ENCODE peak calls at places on chromosome 18, in eight cellular contexts. J is NCI-H2081; L is stimulated activated effector memory CD8-positive, alpha-beta T cell treated with anti-CD3 and anti-CD28 coated beads, Interleukin-12 subunit alpha, Interleukin-12 subunit beta, amount 100 ng/mL, for 72 hours; Q is stimulated activated CD4-positive, alpha-beta T cell treated with anti-CD3 and anti-CD28 coated beads, Interleukin-15, amount 100 ng/mL, for 24 hours; E is posterior cingulate gyrus; O is NCI-H774; K is pons; N is EL. D is an unnamed sample.

GRCh38 chr18:79896746-79897145 is 54.7 kb downstream of the SLC66A2 start:
- DNase-seq in O (no peak), N (no peak), E (no peak), Q (no peak), J (no peak), L (no peak), K (no peak), D (no peak)

GRCh38 chr18:58359226-58360019 is 269.5 kb downstream of the ALPK2 start:
- DNase-seq in O (no peak), N (peak; percentile 63), L (no peak), Q (no peak), K (no peak), J (no peak), E (no peak), D (no peak)

GRCh38 chr18:30927042-30927441 is 115.5 kb downstream of the DSC3 start:
- DNase-seq in J (no peak), O (no peak), L (no peak), E (no peak), Q (no peak), N (no peak), K (no peak), D (no peak)

GRCh38 chr18:63544017-63544416 is 1.8 kb downstream of the SERPINB12 start:
- DNase-seq in K (no peak), J (no peak), O (no peak), L (no peak), Q (no peak), E (no peak), N (no peak), D (no peak)

GRCh38 chr18:36203360-36203895 is 16.1 kb downstream of the MOCOS start:
- DNase-seq in L (peak; percentile 32), O (no peak), K (no peak), E (no peak), N (no peak), J (no peak), Q (no peak), D (no peak)

GRCh38 chr18:3067213-3068118 is 54.5 kb upstream of the LPIN2 start:
- DNase-seq in L (no peak), K (no peak), N (no peak), Q (no peak), O (no peak), J (no peak), E (no peak), D (no peak)

GRCh38 chr18:76425299-76426101 is 69.5 kb downstream of the ZNF516 start:
- DNase-seq in K (no peak), O (no peak), E (no peak), N (peak; percentile 18), Q (no peak), J (no peak), L (no peak), D (no peak)

GRCh38 chr18:80086281-80086680 is 22.8 kb upstream of the ADNP2 start:
- DNase-seq in L (no peak), N (peak; percentile 24), E (no peak), O (no peak), K (no peak), Q (no peak), J (no peak), D (no peak)

GRCh38 chr18:73683618-73684238 is 463.9 kb downstream of the FBXO15 start:
- DNase-seq in J (no peak), N (peak; percentile 12), L (no peak), K (no peak), O (no peak), E (no peak), Q (no peak), D (no peak)

GRCh38 chr18:79574938-79575525 is 104.6 kb upstream of the CTDP1 start:
- DNase-seq in J (no peak), L (no peak), K (no peak), E (no peak), Q (no peak), O (no peak), N (no peak), D (no peak)

GRCh38 chr18:36772339-36772738 is 56.5 kb downstream of the TPGS2 start:
- DNase-seq in E (no peak), L (no peak), O (no peak), Q (no peak), K (no peak), J (peak; percentile 21), N (peak; percentile 44), D (no peak)

GRCh38 chr18:68448736-68449135 is 266.2 kb downstream of the TMX3 start:
- DNase-seq in Q (no peak), N (peak; percentile 84), O (no peak), J (no peak), L (no peak), K (no peak), E (no peak), D (no peak)

GRCh38 chr18:21441670-21442069 is 158.8 kb downstream of the ESCO1 start:
- DNase-seq in O (no peak), J (no peak), N (no peak), E (no peak), L (no peak), K (no peak), Q (no peak), D (no peak)

GRCh38 chr18:10842821-10843220 is 306.5 kb downstream of the PIEZO2 start:
- DNase-seq in Q (no peak), N (no peak), K (no peak), E (no peak), J (no peak), O (no peak), L (no peak), D (no peak)

GRCh38 chr18:68623342-68623741 is 91.6 kb downstream of the TMX3 start:
- DNase-seq in L (no peak), N (peak; percentile 76), O (no peak), Q (peak; percentile 35), K (peak; percentile 83), J (peak; percentile 57), E (peak; percentile 66), D (peak; percentile 68)

GRCh38 chr18:35811896-35812295 is 160.6 kb upstream of the RMP24 start:
- DNase-seq in E (no peak), K (no peak), N (no peak), L (no peak), J (no peak), O (peak; percentile 35), Q (no peak), D (no peak)

GRCh38 chr18:62073461-62073860 is 113.4 kb downstream of the PIGN start:
- DNase-seq in Q (no peak), E (no peak), J (no peak), K (no peak), L (no peak), O (no peak), N (no peak), D (no peak)

GRCh38 chr18:24584777-24585176 is 124.3 kb downstream of the HRH4 start:
- DNase-seq in J (no peak), N (no peak), K (no peak), E (no peak), Q (no peak), O (no peak), L (no peak), D (no peak)

GRCh38 chr18:68817584-68817983 is 19.7 kb downstream of the CCDC102B start:
- DNase-seq in O (no peak), J (no peak), N (no peak), E (no peak), K (no peak), L (no peak), Q (no peak), D (no peak)